ENCODE peak calls at places on chromosomes 1 and 21, in six cellular contexts. Z is thyroid gland, L is breast epithelium, Y is stomach, Q is transverse colon, G is heart left ventricle. F is an unnamed sample.

GRCh38 chr1:197837911-197838310 is 62.6 kb upstream of the DENND1B start:
- DNase-seq in Q (no peak), Y (no peak), Z (no peak), G (no peak), L (no peak), F (no peak)

GRCh38 chr1:64042331-64043100 is 160.9 kb upstream of the UBE2U start:
- DNase-seq in L (no peak), G (peak; percentile 34), Q (no peak), Z (peak; percentile 5), Y (peak; percentile 57), F (no peak)

GRCh38 chr1:21906173-21907078 is 30.7 kb downstream of the HSPG2 start:
- DNase-seq in Z (peak; percentile 51), Y (no peak), G (peak; percentile 89), Q (no peak), L (no peak), F (no peak)

GRCh38 chr1:173114381-173114780 is 63.6 kb upstream of the TNFSF18 start:
- DNase-seq in L (no peak), G (no peak), Z (no peak), Q (no peak), Y (no peak), F (no peak)

GRCh38 chr1:165235777-165236285 is 120.7 kb downstream of the LMX1A start:
- DNase-seq in G (no peak), Q (no peak), L (no peak), Z (peak; percentile 5), Y (no peak), F (no peak)

GRCh38 chr1:20588634-20589225 is at the start of gene CDA:
- DNase-seq in L (no peak), Q (peak; percentile 77), Z (no peak), Y (no peak), G (peak; percentile 33), F (no peak)

GRCh38 chr1:64956241-64956640 is 10.1 kb downstream of the JAK1 start:
- DNase-seq in Q (no peak), L (no peak), G (no peak), Z (peak; percentile 34), Y (no peak), F (no peak)

GRCh38 chr1:170714163-170714562 is 50.2 kb downstream of the PRRX1 start:
- DNase-seq in G (no peak), L (no peak), Y (no peak), Z (no peak), Q (no peak), F (peak; percentile 71)

GRCh38 chr1:19597463-19598309 is 46.4 kb upstream of the NBL1 start:
- DNase-seq in L (no peak), Z (no peak), G (no peak), Q (no peak), Y (no peak), F (peak; percentile 61)

GRCh38 chr1:32742132-32742947 is 39.8 kb upstream of the SYNC start:
- DNase-seq in G (no peak), Z (peak; percentile 49), Q (peak; percentile 42), L (peak; percentile 59), Y (peak; percentile 52), F (no peak)

GRCh38 chr21:36471254-36471723 is 8.6 kb downstream of the CLDN14 start:
- DNase-seq in G (no peak), Q (no peak), Z (no peak), Y (no peak), L (no peak), F (no peak)

GRCh38 chr1:5769760-5770159 is 222.5 kb downstream of the NPHP4 start:
- DNase-seq in G (no peak), L (no peak), Q (no peak), Z (no peak), Y (no peak), F (no peak)

GRCh38 chr21:38351961-38352521 is 95.2 kb downstream of the KCNJ15 start:
- DNase-seq in Z (peak; percentile 38), Y (no peak), G (no peak), Q (no peak), L (no peak), F (no peak)

GRCh38 chr21:45029298-45029967 is 44.9 kb upstream of the ADARB1 start:
- DNase-seq in Z (peak; percentile 10), Y (no peak), L (peak; percentile 45), Q (no peak), G (peak; percentile 65), F (no peak)

GRCh38 chr1:42925132-42925769 is 33.4 kb downstream of the SLC2A1 start:
- DNase-seq in Q (no peak), G (no peak), Z (no peak), Y (no peak), L (no peak), F (peak; percentile 55)

GRCh38 chr1:8516793-8517556 is 199.1 kb downstream of the SLC45A1 start:
- DNase-seq in G (no peak), Z (no peak), Y (no peak), Q (no peak), L (no peak), F (peak; percentile 79)

GRCh38 chr1:198919667-198920398 is 281.0 kb downstream of the PTPRC start:
- DNase-seq in Y (no peak), Q (no peak), Z (no peak), L (no peak), G (no peak), F (no peak)

DNA sequence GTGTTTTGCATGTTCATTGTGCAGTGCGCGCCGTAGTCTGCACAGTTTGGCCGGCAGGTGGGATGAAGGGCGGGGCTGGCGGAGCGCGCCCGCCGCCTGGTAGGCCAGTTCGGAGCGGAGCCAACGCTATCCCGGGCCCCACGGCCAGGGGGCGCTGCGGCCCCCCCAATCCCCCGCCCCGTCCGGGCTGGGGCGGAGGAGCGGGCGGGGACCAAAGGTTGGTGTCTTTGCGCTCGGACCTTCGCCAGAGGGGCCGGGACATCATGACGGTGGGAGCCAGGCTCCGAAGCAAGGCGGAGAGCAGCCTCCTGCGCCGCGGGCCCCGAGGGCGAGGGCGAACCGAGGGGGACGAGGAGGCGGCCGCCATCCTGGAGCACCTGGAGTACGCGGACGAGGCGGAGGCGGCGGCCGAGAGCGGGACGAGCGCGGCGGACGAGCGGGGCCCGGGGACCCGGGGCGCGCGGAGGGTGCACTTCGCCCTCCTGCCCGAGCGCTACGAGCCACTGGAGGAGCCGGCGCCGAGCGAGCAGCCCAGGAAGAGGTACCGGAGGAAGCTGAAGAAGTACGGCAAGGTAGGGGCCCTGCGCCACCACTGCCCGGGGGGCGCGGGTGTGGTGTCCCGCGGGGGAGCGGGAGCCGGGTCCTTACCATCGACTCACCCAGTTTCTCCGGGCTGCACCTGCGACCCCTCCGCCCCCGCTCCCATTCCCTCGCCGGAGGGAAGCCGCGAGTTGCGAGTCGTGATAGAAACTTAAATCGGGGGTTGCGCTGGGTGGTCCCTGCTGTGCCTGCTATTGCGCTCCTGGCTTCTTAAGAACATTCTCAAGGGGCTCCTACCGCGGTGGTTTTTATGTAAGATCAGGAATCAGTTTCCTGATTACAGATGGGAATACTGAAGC is at the start of gene C1orf115:
- DNase-seq in L (peak; percentile 82), Z (peak; percentile 87), G (peak; percentile 77), Q (peak; percentile 88), Y (peak; percentile 89), F (no peak)
- H3K4me3 ChIP-seq in L (peak within 1 kb of the TSS; percentile 69), Z (peak within 1 kb of the TSS; percentile 67), G (peak within 1 kb of the TSS; percentile 76), Q (peak within 1 kb of the TSS; percentile 45), Y (peak within 1 kb of the TSS; percentile 61), F (no peak within 1 kb of the TSS)

DNA sequence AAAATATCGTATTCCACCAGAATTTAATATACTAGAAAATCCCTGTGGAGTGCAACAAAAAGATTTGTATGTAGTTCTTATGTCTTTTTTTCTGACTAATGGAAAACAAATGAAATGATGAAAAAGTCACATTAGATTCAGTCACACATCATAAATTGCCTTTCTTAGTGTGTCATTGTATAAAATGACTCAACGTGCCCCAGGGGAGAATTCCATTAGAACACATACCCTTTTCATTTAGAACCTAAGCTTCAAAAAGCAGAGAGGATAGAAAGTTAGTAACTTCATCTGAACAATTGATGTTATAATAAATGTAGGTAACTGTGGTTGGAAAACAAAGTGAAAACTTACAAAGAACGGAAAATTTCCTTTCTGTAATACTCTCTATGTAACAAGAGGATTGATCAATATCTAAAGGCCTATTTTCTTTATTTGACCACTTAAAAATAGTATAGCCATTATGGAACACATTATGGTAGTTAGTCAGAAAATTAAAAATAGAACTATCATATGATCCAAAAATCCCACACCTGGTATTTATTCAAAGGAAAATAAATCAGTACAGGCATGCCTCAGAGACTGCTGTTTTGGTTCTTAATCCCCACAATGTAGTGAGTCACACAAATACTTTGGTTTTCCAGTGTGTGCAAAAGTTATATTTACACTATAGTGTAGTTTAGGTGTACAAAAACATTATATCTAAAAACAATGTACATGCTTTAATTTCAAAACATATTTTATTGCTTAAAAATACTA is 1016.1 kb downstream of the KCNT2 start:
- DNase-seq in Q (no peak), Y (no peak), G (no peak), Z (no peak), L (no peak), F (no peak)
- H3K4me3 ChIP-seq in Q (no peak overlapping the region), Y (no peak overlapping the region), G (no peak overlapping the region), Z (no peak overlapping the region), L (no peak overlapping the region), F (no peak overlapping the region)

GRCh38 chr1:71488555-71489252 is 407.9 kb upstream of the ZRANB2 start:
- DNase-seq in Y (no peak), G (no peak), Q (no peak), Z (no peak), L (no peak), F (peak; percentile 42)

GRCh38 chr1:71494163-71494562 is 413.3 kb upstream of the ZRANB2 start:
- DNase-seq in L (no peak), G (no peak), Q (no peak), Z (no peak), Y (no peak), F (no peak)

GRCh38 chr1:71490432-71490831 is 409.6 kb upstream of the ZRANB2 start:
- DNase-seq in Y (no peak), L (no peak), G (no peak), Q (no peak), Z (no peak), F (no peak)

DNA sequence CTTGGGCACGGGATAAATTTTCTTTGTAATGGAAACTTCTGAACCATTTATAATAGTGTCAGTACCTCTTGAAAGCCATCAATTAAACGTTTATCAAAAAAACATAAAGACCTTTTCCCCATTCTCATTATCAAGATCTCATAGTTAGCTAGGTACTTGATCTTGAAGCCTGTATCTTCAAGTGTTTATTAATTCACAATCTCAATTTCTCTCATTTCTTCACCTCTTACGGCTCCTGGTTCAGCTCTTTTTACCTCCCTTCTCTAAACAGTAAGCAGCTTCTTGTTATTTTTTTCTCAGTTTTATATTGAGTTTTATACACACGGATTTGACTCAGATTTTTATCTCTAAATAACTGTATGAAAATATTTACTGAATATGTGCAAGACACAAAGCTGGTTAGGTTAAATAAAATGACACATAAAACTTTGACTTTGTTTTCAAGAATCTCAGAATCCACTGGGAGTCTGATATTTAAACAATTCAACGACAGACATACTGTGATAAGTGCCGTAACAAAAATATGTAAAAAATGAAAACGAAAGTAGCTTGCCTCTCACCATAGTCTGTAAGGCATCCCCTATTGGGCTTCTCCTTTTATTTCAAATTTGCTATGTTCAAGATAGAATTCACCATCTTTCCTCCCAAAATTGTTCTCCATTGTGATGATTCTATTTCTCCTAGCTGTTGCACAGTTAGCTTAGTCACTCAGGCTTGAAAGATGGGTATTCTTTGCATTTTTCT is 411.6 kb upstream of the ZRANB2 start:
- DNase-seq in G (no peak), L (no peak), Y (no peak), Z (no peak), Q (no peak), F (no peak)
- H3K4me3 ChIP-seq in G (no peak overlapping the region), L (no peak overlapping the region), Y (no peak overlapping the region), Z (no peak overlapping the region), Q (no peak overlapping the region), F (no peak overlapping the region)

DNA sequence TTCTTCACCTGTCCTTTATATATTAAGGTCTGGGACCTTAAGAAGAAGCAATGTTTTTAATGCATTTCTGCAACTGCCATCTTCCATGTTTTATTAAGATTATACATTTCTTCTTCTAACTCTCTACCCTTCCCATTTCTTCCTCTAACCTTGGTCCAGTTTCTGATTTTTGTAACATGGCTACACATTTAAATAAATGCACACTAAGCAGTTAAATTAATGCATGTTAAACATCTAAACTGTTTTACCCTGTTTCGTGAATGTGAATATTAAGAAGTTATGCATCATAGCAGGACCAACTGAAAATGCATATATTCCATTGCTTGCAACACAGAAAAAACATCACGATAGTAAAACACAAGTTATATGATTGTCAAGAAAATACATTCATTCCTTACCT is 3.7 kb downstream of the BRINP3 start:
- DNase-seq in G (no peak), Q (no peak), L (no peak), Y (no peak), Z (no peak), F (no peak)
- H3K4me3 ChIP-seq in G (peak overlapping the region; percentile 26), Q (no peak overlapping the region), L (no peak overlapping the region), Y (peak overlapping the region; percentile 25), Z (no peak overlapping the region), F (no peak overlapping the region)

F was measured in Jurkat, Clone E6-1.